ENCODE peak calls at places on chromosomes 7 and 10, in four cellular contexts. Z is MM.1S, J is AG09309, N is neural crest cell. O is an unnamed sample.

GRCh38 chr7:25386311-25386744 is 158.0 kb upstream of the NPVF start:
- DNase-seq in J (no peak), Z (no peak), N (no peak), O (no peak)

GRCh38 chr10:70672993-70673928 is 955 bp downstream of the ADAMTS14 start:
- DNase-seq in N (no peak), Z (no peak), J (peak), O (peak)

GRCh38 chr10:126302195-126302594 is 86.1 kb downstream of the ADAM12 start:
- DNase-seq in Z (no peak), N (no peak), J (no peak), O (no peak)

GRCh38 chr7:128876586-128876977 is 13.9 kb downstream of the ATP6V1F start:
- DNase-seq in Z (no peak), N (no peak), J (no peak), O (no peak)

GRCh38 chr10:10500941-10501340 is 516.7 kb upstream of the CELF2 start:
- DNase-seq in Z (no peak), J (no peak), N (no peak), O (no peak)

GRCh38 chr10:121803611-121804010 is 124.2 kb downstream of the ATE1 start:
- DNase-seq in Z (no peak), N (no peak), J (no peak), O (no peak)

GRCh38 chr10:44786451-44786850 is 124.7 kb upstream of the TMEM72 start:
- DNase-seq in J (peak), Z (no peak), N (no peak), O (no peak)

GRCh38 chr10:99711129-99711719 is 20.7 kb downstream of the COX15 start:
- DNase-seq in Z (peak), J (peak), N (no peak), O (peak)

GRCh38 chr10:129958118-129958685 is 5.9 kb downstream of the EBF3 start:
- DNase-seq in N (no peak), Z (no peak), J (no peak), O (no peak)

GRCh38 chr7:127628445-127628844 is 10.5 kb upstream of the PAX4 start:
- DNase-seq in J (no peak), N (no peak), Z (no peak), O (no peak)

GRCh38 chr7:124202546-124202945 is 169.7 kb upstream of the TMEM229A start:
- DNase-seq in J (no peak), N (no peak), Z (no peak), O (no peak)

GRCh38 chr10:33497338-33497737 is 162.9 kb upstream of the NRP1 start:
- DNase-seq in Z (no peak), N (no peak), J (no peak), O (no peak)

GRCh38 chr10:49325916-49326783 is 27.2 kb downstream of the C10orf71 start:
- DNase-seq in J (no peak), N (no peak), Z (no peak), O (no peak)

GRCh38 chr7:110204527-110204926 is 886.4 kb upstream of the LRRN3 start:
- DNase-seq in Z (no peak), N (no peak), J (no peak), O (no peak)

GRCh38 chr10:132028706-132029105 is 37.0 kb upstream of the JAKMIP3 start:
- DNase-seq in Z (no peak), N (no peak), J (no peak), O (no peak)

GRCh38 chr7:114663502-114663901 is 248.9 kb downstream of the FOXP2 start:
- DNase-seq in Z (peak), J (peak), N (no peak), O (no peak)

GRCh38 chr7:86372262-86372661 is 271.4 kb upstream of the GRM3 start:
- DNase-seq in Z (peak), N (no peak), J (no peak), O (no peak)

GRCh38 chr7:75056476-75056875 is 17.1 kb downstream of the RCC1L start:
- DNase-seq in Z (no peak), N (no peak), J (peak), O (no peak)

GRCh38 chr10:119291223-119291900 is 84.0 kb downstream of the GRK5 start:
- DNase-seq in Z (no peak), N (no peak), J (no peak), O (no peak)

GRCh38 chr10:129309565-129309964 is 157.5 kb upstream of the MGMT start:
- DNase-seq in N (no peak), Z (no peak), J (no peak), O (no peak)

GRCh38 chr10:75708060-75708459 is 276.6 kb downstream of the LRMDA start:
- DNase-seq in J (no peak), N (no peak), Z (no peak), O (no peak)

GRCh38 chr10:93947055-93947454 is 46.7 kb upstream of the PLCE1 start:
- DNase-seq in J (peak), Z (no peak), N (no peak), O (no peak)

GRCh38 chr10:95395947-95396449 is 105.2 kb upstream of the PDLIM1 start:
- DNase-seq in Z (no peak), J (no peak), N (no peak), O (no peak)

GRCh38 chr7:95545666-95546065 is 50.6 kb downstream of the PDK4 start:
- DNase-seq in N (no peak), J (no peak), Z (no peak), O (no peak)

GRCh38 chr7:90472805-90473540 is 3.5 kb downstream of the PTTG1IP2 start:
- DNase-seq in N (no peak), J (no peak), Z (no peak), O (no peak)

GRCh38 chr7:85186521-85187241 is at the start of gene SEMA3D:
- DNase-seq in J (no peak), N (peak), Z (peak), O (peak)

GRCh38 chr10:71799785-71800453 is 26.6 kb upstream of the VSIR start:
- DNase-seq in J (no peak), N (no peak), Z (no peak), O (no peak)

GRCh38 chr7:69596723-69597277 is 1.5 kb upstream of the AUTS2 start:
- DNase-seq in J (no peak), N (no peak), Z (no peak), O (peak)

GRCh38 chr10:99845837-99846382 is 63.5 kb downstream of the ABCC2 start:
- DNase-seq in J (peak), Z (peak), N (peak), O (peak)

GRCh38 chr10:93997546-93997945 is 3.8 kb downstream of the PLCE1 start:
- DNase-seq in J (no peak), Z (no peak), N (no peak), O (no peak)

GRCh38 chr7:149821191-149822148 is 16.7 kb upstream of the ZNF862 start:
- DNase-seq in N (no peak), J (no peak), Z (no peak), O (no peak)

GRCh38 chr7:142487124-142487523 is 229.3 kb upstream of the PRSS58 start:
- DNase-seq in Z (no peak), N (no peak), J (no peak), O (no peak)

GRCh38 chr7:129588268-129588667 is 23.3 kb upstream of the NRF1 start:
- DNase-seq in N (no peak), Z (no peak), J (no peak), O (no peak)

GRCh38 chr10:21694646-21695045 is 160.6 kb downstream of the MLLT10 start:
- DNase-seq in N (no peak), J (no peak), Z (no peak), O (no peak)

GRCh38 chr7:23787272-23787671 is 77.3 kb downstream of the STK31 start:
- DNase-seq in Z (no peak), N (no peak), J (no peak), O (no peak)

GRCh38 chr10:43955002-43955596 is 306.4 kb upstream of the ZNF32 start:
- DNase-seq in N (no peak), Z (no peak), J (no peak), O (no peak)

GRCh38 chr10:120457431-120458172 is 575 bp downstream of the PLPP4 start:
- DNase-seq in N (no peak), Z (no peak), J (no peak), O (no peak)

GRCh38 chr7:141012696-141013344 is 1.9 kb downstream of the MRPS33 start:
- DNase-seq in N (no peak), J (no peak), Z (no peak), O (no peak)

GRCh38 chr7:141014091-141014490 is 661 bp downstream of the MRPS33 start:
- DNase-seq in J (no peak), Z (no peak), N (no peak), O (no peak)

GRCh38 chr7:141013345-141013715 is 1.4 kb downstream of the MRPS33 start:
- DNase-seq in N (no peak), J (no peak), Z (peak), O (no peak)

GRCh38 chr7:141016349-141016748 is 1.6 kb upstream of the MRPS33 start:
- DNase-seq in Z (no peak), J (no peak), N (no peak), O (no peak)

DNA sequence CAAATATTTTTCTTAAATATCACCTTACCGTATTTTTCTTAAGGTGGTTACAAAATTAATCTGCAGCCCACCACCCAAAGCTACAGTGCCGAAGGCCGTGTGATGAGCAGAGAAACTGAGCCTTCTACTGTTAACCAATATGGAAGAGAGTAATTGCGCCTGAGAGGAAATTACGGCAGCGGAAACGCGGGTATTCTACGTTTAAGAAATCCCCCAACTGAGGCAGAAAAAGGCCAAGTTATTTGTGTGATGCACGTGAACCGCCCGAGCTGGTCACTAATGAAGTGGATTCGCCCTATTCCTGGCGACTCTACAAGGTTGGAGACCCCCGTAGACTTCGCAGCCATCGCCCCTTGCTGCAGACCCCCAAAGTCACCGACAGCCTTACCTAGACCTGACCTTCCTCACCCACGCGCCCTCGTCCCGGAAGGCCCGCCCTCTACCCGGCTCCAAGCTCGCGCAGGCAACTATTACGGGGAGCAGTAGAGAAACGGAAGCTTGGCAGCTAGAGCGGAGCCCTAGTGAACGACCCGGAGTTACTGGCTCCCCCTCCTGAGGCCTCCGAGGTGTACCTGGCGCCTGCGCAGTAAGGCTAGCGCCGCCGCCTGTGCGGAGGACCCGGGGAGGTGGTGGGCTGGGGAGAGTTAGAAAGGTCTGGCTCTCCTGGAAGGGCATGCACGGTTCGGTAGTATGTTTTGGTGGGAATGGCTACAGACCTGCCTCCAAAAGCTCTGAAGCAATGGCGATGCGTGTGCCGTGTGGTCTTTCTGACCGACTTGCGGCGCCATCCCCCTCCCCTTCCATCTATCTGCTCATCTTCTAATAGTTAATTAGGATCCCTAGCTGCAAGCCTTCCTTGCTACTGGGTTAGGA is at the start of gene MRPS33:
- DNase-seq in N (peak), J (peak), Z (peak), O (peak)
- TF ChIP-seq CTCF in N (peak), J (peak), Z (peak), O (peak)

DNA sequence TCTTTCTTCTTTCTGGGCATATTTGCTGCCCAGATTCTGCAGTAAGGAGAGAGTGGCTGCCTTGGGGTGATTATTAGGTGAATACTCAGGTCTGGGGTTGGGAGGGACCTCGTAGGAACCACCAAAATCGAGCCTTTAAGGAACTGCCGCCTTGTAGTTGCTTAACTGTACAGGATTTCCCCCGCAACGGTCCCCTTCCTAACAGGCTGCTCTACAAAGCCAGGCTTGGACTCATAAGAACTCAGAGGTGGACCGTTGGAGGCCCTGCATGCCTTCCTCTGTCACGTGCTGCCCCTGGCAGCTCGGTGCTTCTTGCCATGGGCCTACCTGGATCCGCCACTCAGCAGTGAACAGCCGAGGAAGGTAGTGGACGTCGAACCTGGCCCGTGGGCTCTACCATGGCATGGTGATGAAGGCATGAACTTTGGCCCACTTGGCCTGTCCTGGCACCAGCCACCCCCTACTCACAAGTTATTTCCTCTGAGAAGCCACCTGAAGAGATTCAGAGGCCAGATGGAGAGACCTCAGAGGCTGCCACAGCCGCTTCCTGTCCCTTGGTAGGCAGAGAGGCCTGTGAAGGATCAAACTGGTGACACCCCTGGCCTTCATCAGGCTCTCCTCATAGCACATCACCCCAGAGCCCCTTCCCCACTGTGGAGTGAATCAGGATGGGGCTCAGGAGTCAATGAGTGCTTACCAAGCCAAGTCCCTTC is 54.6 kb downstream of the NOD1 start:
- DNase-seq in Z (no peak), J (no peak), N (no peak), O (no peak)
- TF ChIP-seq CTCF in Z (no peak), J (no peak), N (no peak), O (no peak)

GRCh38 chr10:88270061-88270808 is 312.9 kb downstream of the RNLS start:
- DNase-seq in Z (peak), N (no peak), J (no peak), O (no peak)

GRCh38 chr10:88271736-88272135 is 311.4 kb downstream of the RNLS start:
- DNase-seq in N (no peak), Z (no peak), J (no peak), O (no peak)

GRCh38 chr10:88272186-88272585 is 310.9 kb downstream of the RNLS start:
- DNase-seq in Z (peak), J (no peak), N (no peak), O (no peak)

GRCh38 chr10:88273567-88273966 is 309.6 kb downstream of the RNLS start:
- DNase-seq in N (no peak), J (no peak), Z (no peak), O (no peak)

GRCh38 chr10:88270871-88271713 is 312.0 kb downstream of the RNLS start:
- DNase-seq in N (no peak), Z (peak), J (no peak), O (peak)
- TF ChIP-seq CTCF in N (no peak), Z (no peak), J (no peak), O (no peak)

GRCh38 chr7:151730591-151730990 is 146.3 kb downstream of the PRKAG2 start:
- DNase-seq in J (no peak), Z (no peak), N (no peak), O (no peak)

GRCh38 chr7:151735186-151735853 is 141.6 kb downstream of the PRKAG2 start:
- DNase-seq in N (no peak), Z (no peak), J (no peak), O (no peak)

GRCh38 chr7:151732292-151732691 is 144.6 kb downstream of the PRKAG2 start:
- DNase-seq in Z (no peak), J (no peak), N (no peak), O (no peak)

GRCh38 chr7:151731022-151731441 is 145.9 kb downstream of the PRKAG2 start:
- DNase-seq in Z (no peak), N (no peak), J (no peak), O (no peak)

DNA sequence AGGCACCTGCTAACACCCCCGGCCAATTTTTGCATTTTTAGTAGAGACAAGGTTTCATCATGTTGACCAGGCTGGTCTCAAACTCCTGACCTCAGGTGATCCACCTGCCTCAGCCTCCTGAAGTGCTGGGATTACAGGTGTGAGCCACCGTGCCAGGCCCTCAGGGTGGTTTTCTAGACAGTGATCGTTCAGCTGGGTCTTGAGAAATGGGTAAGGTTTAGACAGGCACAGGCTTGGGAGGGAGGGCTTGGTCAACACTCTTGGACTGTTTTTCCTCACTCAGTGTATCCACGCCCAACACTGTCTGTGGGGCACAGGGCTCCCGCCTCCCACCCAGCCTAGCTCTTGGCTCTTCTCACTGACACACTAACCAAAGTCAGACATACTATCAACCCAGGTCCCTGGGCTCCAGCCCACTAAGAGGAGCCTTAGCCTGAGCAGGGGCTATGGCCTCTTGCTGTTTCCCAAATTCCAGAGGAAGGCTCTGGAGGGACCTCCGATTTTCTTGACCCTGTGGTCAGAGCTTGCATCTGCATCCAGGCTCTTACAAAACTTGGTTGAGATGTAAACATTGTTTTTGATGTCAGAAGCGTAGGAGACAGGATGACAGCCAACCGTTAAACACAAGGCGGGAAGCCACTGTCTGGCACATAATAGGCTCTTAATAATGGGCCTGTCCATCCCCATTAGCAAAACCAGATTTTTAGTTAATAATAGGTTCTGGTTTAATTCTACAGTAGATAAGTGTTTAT is 143.9 kb downstream of the PRKAG2 start:
- DNase-seq in Z (no peak), J (no peak), N (no peak), O (no peak)
- TF ChIP-seq CTCF in Z (no peak), J (no peak), N (no peak), O (no peak)

DNA sequence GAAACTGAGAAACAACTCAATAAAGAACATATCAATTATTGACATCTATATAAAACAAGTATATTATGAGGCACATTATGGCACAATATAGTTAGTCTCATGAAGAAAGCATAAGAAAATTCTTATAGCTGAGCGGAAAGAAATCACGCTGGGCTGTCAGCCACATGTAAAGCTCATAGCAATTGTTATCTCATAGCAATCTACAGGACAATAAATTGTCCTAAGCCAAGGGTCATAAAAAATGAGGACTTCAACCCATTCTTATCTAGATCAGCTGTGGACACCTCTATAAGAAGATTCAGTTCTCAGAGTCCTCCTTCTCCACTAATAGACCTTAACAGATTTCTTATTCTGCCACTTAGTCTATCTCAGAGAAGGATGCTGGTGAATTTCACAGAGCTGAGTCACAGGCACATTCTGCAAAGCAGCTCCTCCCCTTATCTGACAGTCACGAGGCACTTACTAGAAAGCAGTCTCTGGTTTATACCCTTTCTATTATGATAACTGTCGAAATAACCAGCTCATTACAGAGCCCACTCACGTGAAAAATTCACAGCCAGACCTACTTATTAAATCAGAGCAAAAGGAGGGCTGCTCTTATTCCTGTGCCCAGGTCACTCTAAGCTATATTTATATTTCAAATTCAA is 185.3 kb upstream of the PCLO start:
- DNase-seq in J (no peak), N (no peak), Z (no peak), O (no peak)
- TF ChIP-seq CTCF in J (no peak), N (no peak), Z (no peak), O (no peak)

DNA sequence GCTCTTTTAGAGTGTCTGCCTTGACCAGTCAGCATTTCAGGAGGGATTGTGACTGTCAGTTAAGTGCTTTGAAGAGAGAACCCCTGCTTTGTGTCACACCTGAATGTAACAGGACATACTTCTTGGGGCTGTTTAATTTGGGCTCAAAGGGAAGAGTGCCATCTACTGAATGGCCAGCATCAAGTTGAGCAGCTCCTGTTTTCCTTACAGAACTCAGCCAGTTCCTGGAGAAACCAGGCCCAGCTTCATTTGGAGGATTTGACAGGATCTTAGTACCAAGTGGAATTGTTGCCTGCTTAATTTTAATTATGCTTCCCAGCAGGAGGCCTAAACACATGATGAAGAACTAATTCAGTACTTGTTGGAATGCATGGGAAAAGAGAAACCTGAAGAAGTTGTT is 8.3 kb downstream of the ADD3 start:
- DNase-seq in J (no peak), Z (no peak), N (no peak), O (no peak)
- TF ChIP-seq CTCF in J (peak), Z (no peak), N (no peak), O (peak)

GRCh38 chr7:11539853-11540252 is 292.1 kb downstream of the THSD7A start:
- DNase-seq in J (no peak), N (no peak), Z (no peak), O (no peak)
- TF ChIP-seq CTCF in J (no peak), N (no peak), Z (no peak), O (no peak)

O was measured in GM20000.